ENCODE peak calls at places on chromosome 1, in seven cellular contexts. One of them, this sample, is unnamed. For H3K4me1, the result is how much of the 10 kb centered on the place peaks cover.

GRCh38 chr1:80607064-80607463 is 1193.7 kb upstream of the ADGRL2 start:
- ATAC-seq in HCT116: no peak
- ATAC-seq in upper lobe of left lung: no peak
- ATAC-seq in HepG2: no peak
- ATAC-seq in GM12878: peak
- ATAC-seq in GM23338: no peak
- ATAC-seq in Panc1: no peak
- ATAC-seq in this sample: no peak

GRCh38 chr1:200903793-200904192 is 9.1 kb downstream of the INAVA start:
- ATAC-seq in GM23338: no peak
- ATAC-seq in HCT116: no peak
- ATAC-seq in GM12878: no peak
- ATAC-seq in upper lobe of left lung: no peak
- ATAC-seq in Panc1: no peak
- ATAC-seq in HepG2: no peak
- ATAC-seq in this sample: no peak

GRCh38 chr1:29789221-29789909 is 553.0 kb downstream of the PTPRU start:
- ATAC-seq in upper lobe of left lung: no peak
- ATAC-seq in GM23338: no peak
- ATAC-seq in HepG2: no peak
- ATAC-seq in HCT116: no peak
- ATAC-seq in GM12878: no peak
- ATAC-seq in Panc1: no peak
- ATAC-seq in this sample: no peak

GRCh38 chr1:116325922-116326321 is 47.1 kb upstream of the ATP1A1 start:
- ATAC-seq in GM12878: peak
- ATAC-seq in upper lobe of left lung: no peak
- ATAC-seq in GM23338: no peak
- ATAC-seq in Panc1: no peak
- ATAC-seq in HCT116: no peak
- ATAC-seq in HepG2: no peak
- ATAC-seq in this sample: no peak

GRCh38 chr1:16155537-16156410 is at the start of gene EPHA2:
- ATAC-seq in Panc1: peak
- ATAC-seq in GM12878: no peak
- ATAC-seq in GM23338: peak
- ATAC-seq in upper lobe of left lung: peak
- ATAC-seq in HCT116: peak
- ATAC-seq in HepG2: peak
- ATAC-seq in this sample: peak

GRCh38 chr1:201406831-201407406 is 7.8 kb upstream of the LAD1 start:
- ATAC-seq in HepG2: peak
- ATAC-seq in upper lobe of left lung: no peak
- ATAC-seq in HCT116: no peak
- ATAC-seq in GM23338: no peak
- ATAC-seq in GM12878: peak
- ATAC-seq in Panc1: no peak
- ATAC-seq in this sample: no peak

GRCh38 chr1:170296211-170296610 is 150.5 kb downstream of the NTMT2 start:
- ATAC-seq in Panc1: no peak
- ATAC-seq in GM23338: no peak
- ATAC-seq in upper lobe of left lung: no peak
- ATAC-seq in HepG2: no peak
- ATAC-seq in GM12878: no peak
- ATAC-seq in HCT116: no peak
- ATAC-seq in this sample: no peak

GRCh38 chr1:61506231-61506630 is 218.7 kb downstream of the TM2D1 start:
- ATAC-seq in GM12878: no peak
- ATAC-seq in GM23338: no peak
- ATAC-seq in HCT116: no peak
- ATAC-seq in HepG2: no peak
- ATAC-seq in upper lobe of left lung: no peak
- ATAC-seq in Panc1: no peak
- ATAC-seq in this sample: no peak

GRCh38 chr1:96843601-96844000 is 122.0 kb downstream of the PTBP2 start:
- ATAC-seq in HepG2: no peak
- ATAC-seq in HCT116: no peak
- ATAC-seq in upper lobe of left lung: no peak
- ATAC-seq in Panc1: no peak
- ATAC-seq in GM12878: no peak
- ATAC-seq in GM23338: no peak
- ATAC-seq in this sample: no peak

GRCh38 chr1:31005617-31006166 is 59.8 kb downstream of the PUM1 start:
- ATAC-seq in GM23338: no peak
- ATAC-seq in HCT116: no peak
- ATAC-seq in HepG2: no peak
- ATAC-seq in GM12878: no peak
- ATAC-seq in upper lobe of left lung: no peak
- ATAC-seq in Panc1: no peak
- ATAC-seq in this sample: no peak

GRCh38 chr1:115679141-115679611 is 37.4 kb downstream of the VANGL1 start:
- ATAC-seq in GM23338: no peak
- ATAC-seq in GM12878: peak
- ATAC-seq in HepG2: no peak
- ATAC-seq in HCT116: peak
- ATAC-seq in Panc1: no peak
- ATAC-seq in upper lobe of left lung: peak
- ATAC-seq in this sample: peak

GRCh38 chr1:9244501-9245229 is 10.1 kb downstream of the H6PD start:
- ATAC-seq in HCT116: no peak
- ATAC-seq in Panc1: no peak
- ATAC-seq in GM23338: no peak
- ATAC-seq in GM12878: no peak
- ATAC-seq in HepG2: no peak
- ATAC-seq in upper lobe of left lung: peak
- ATAC-seq in this sample: no peak

GRCh38 chr1:12184008-12184681 is 17.4 kb downstream of the TNFRSF1B start:
- ATAC-seq in HCT116: no peak
- ATAC-seq in GM12878: peak
- ATAC-seq in upper lobe of left lung: peak
- ATAC-seq in GM23338: peak
- ATAC-seq in HepG2: peak
- ATAC-seq in Panc1: peak
- ATAC-seq in this sample: peak

GRCh38 chr1:8468751-8469150 is 150.8 kb downstream of the SLC45A1 start:
- ATAC-seq in HepG2: no peak
- ATAC-seq in Panc1: no peak
- ATAC-seq in HCT116: no peak
- ATAC-seq in GM12878: no peak
- ATAC-seq in upper lobe of left lung: no peak
- ATAC-seq in GM23338: no peak
- ATAC-seq in this sample: no peak

GRCh38 chr1:192580351-192580962 is 4.9 kb downstream of the RGS1 start:
- ATAC-seq in HepG2: peak
- ATAC-seq in GM23338: peak
- ATAC-seq in upper lobe of left lung: peak
- ATAC-seq in Panc1: peak
- ATAC-seq in HCT116: peak
- ATAC-seq in GM12878: peak
- ATAC-seq in this sample: peak

GRCh38 chr1:75672528-75673393 is 51.7 kb upstream of the ACADM start:
- ATAC-seq in HepG2: peak
- ATAC-seq in GM23338: peak
- ATAC-seq in GM12878: no peak
- ATAC-seq in HCT116: peak
- ATAC-seq in upper lobe of left lung: peak
- ATAC-seq in Panc1: no peak
- ATAC-seq in this sample: no peak

GRCh38 chr1:31401241-31401640 is 11.8 kb upstream of the SERINC2 start:
- ATAC-seq in HCT116: no peak
- ATAC-seq in Panc1: no peak
- ATAC-seq in GM23338: no peak
- ATAC-seq in GM12878: peak
- ATAC-seq in upper lobe of left lung: no peak
- ATAC-seq in HepG2: no peak
- ATAC-seq in this sample: no peak

GRCh38 chr1:26972390-26972789 is 12.1 kb upstream of the KDF1 start:
- ATAC-seq in HCT116: no peak
- ATAC-seq in GM12878: no peak
- ATAC-seq in HepG2: peak
- ATAC-seq in upper lobe of left lung: no peak
- ATAC-seq in Panc1: peak
- ATAC-seq in GM23338: peak
- ATAC-seq in this sample: no peak

GRCh38 chr1:10957151-10957550 is 55.3 kb upstream of the TARDBP start:
- ATAC-seq in GM12878: no peak
- ATAC-seq in HCT116: no peak
- ATAC-seq in HepG2: no peak
- ATAC-seq in Panc1: no peak
- ATAC-seq in GM23338: no peak
- ATAC-seq in upper lobe of left lung: no peak
- ATAC-seq in this sample: no peak

GRCh38 chr1:235417101-235417697 is 50.0 kb downstream of the TBCE start:
- ATAC-seq in upper lobe of left lung: peak
- ATAC-seq in HepG2: peak
- ATAC-seq in Panc1: peak
- ATAC-seq in HCT116: peak
- ATAC-seq in GM12878: peak
- ATAC-seq in GM23338: peak
- ATAC-seq in this sample: peak

GRCh38 chr1:84012018-84012417 is 13.1 kb upstream of the TTLL7 start:
- ATAC-seq in HepG2: no peak
- ATAC-seq in HCT116: no peak
- ATAC-seq in Panc1: no peak
- ATAC-seq in upper lobe of left lung: no peak
- ATAC-seq in GM12878: no peak
- ATAC-seq in GM23338: no peak
- ATAC-seq in this sample: no peak

GRCh38 chr1:13535227-13535626 is 21.4 kb upstream of the LRRC38 start:
- ATAC-seq in HCT116: no peak
- ATAC-seq in GM23338: no peak
- ATAC-seq in upper lobe of left lung: no peak
- ATAC-seq in HepG2: no peak
- ATAC-seq in GM12878: no peak
- ATAC-seq in Panc1: no peak
- ATAC-seq in this sample: no peak

GRCh38 chr1:76764638-76765572 is 102.4 kb upstream of the ST6GALNAC5 start:
- ATAC-seq in GM12878: no peak
- ATAC-seq in HepG2: no peak
- ATAC-seq in GM23338: no peak
- ATAC-seq in Panc1: no peak
- ATAC-seq in upper lobe of left lung: peak
- ATAC-seq in HCT116: no peak
- ATAC-seq in this sample: no peak

DNA sequence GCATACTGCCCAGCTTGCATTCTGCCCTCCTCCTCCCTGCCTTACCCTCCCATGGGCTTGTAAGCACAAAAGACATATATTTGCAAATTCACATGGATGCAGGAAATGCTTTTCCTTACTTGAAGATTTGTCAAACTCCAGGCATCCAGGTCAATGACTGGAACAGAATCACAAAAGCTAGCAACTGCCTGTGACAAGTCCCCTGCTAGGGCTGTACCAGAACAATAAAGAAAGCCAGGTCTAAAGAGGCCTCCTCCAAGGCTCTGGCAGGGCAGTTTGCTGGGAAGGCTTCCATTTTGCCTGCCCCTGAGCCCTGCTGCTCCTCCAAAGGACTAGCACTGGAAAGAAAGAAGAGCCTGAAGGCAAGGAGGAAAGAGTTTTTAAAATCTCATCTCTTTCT is 23.1 kb downstream of the PLEKHA6 start:
- ATAC-seq in HepG2: no peak
- ATAC-seq in GM12878: no peak
- ATAC-seq in upper lobe of left lung: no peak
- ATAC-seq in HCT116: no peak
- ATAC-seq in GM23338: peak
- ATAC-seq in Panc1: no peak
- ATAC-seq in this sample: no peak
- H3K4me1 ChIP-seq in HepG2: under half
- H3K4me1 ChIP-seq in GM12878: under half
- H3K4me1 ChIP-seq in upper lobe of left lung: under half
- H3K4me1 ChIP-seq in HCT116: under half
- H3K4me1 ChIP-seq in GM23338: half or more
- H3K4me1 ChIP-seq in Panc1: under half
- H3K4me1 ChIP-seq in this sample: under half

DNA sequence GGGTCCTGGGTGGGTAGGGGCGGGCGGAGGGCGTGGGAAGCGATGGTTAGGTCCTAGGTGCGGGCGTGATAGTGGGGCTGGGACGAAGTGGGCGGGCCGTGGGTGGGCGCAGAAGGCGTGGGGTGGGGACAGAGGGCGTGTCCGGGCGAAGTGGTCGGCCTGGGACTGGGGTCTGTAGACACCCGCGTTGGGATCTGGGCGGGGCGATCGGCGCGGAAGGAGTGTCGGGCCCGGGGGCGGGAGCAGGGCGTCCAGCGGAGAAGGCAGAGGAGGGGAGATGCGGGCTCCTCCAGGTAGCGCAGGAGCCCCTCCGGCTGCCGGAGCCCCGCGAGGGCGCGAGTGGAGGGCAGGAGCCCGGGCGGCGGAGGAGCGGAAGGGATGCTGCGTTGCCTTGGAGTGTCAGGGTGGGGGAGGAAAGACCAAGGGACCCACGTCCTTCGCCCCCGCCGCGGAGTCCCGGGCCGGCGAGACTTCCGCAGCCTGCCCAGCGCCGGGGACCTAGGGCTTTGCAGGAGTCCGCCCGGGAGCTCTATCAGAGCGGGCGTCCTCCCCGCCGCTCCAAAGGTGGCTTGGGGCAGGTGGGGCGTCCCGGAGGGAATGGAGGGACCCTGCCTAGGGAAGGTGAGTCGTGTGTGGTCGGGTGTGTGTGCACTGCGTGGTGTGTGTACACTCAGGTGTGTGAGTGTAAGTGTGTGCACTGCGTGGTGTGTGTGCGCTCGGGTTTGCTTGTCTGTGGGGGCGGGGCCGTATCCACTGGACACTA is 27.0 kb upstream of the PRSS38 start:
- ATAC-seq in HCT116: peak
- ATAC-seq in upper lobe of left lung: peak
- ATAC-seq in GM23338: peak
- ATAC-seq in GM12878: peak
- ATAC-seq in HepG2: peak
- ATAC-seq in Panc1: peak
- ATAC-seq in this sample: peak
- TF ChIP-seq POLR2AphosphoS5 in HCT116: peak
- TF ChIP-seq POLR2AphosphoS5 in upper lobe of left lung: no peak
- TF ChIP-seq POLR2AphosphoS5 in GM23338: peak
- TF ChIP-seq POLR2AphosphoS5 in GM12878: no peak
- TF ChIP-seq POLR2AphosphoS5 in HepG2: no peak
- TF ChIP-seq POLR2AphosphoS5 in Panc1: no peak
- TF ChIP-seq POLR2AphosphoS5 in this sample: no peak

GRCh38 chr1:157134442-157134841 is 3.8 kb downstream of the ETV3 start:
- ATAC-seq in Panc1: no peak
- ATAC-seq in GM12878: no peak
- ATAC-seq in HepG2: no peak
- ATAC-seq in GM23338: no peak
- ATAC-seq in HCT116: no peak
- ATAC-seq in upper lobe of left lung: no peak
- ATAC-seq in this sample: no peak
- H3K4me1 ChIP-seq in Panc1: under half
- H3K4me1 ChIP-seq in GM12878: under half
- H3K4me1 ChIP-seq in HepG2: under half
- H3K4me1 ChIP-seq in GM23338: under half
- H3K4me1 ChIP-seq in HCT116: under half
- H3K4me1 ChIP-seq in upper lobe of left lung: under half
- H3K4me1 ChIP-seq in this sample: under half

GRCh38 chr1:19648689-19649088 is 4.6 kb downstream of the NBL1 start:
- ATAC-seq in GM12878: no peak
- ATAC-seq in Panc1: no peak
- ATAC-seq in GM23338: peak
- ATAC-seq in upper lobe of left lung: no peak
- ATAC-seq in HepG2: peak
- ATAC-seq in HCT116: peak
- ATAC-seq in this sample: no peak
- TF ChIP-seq POLR2AphosphoS5 in GM12878: no peak
- TF ChIP-seq POLR2AphosphoS5 in Panc1: no peak
- TF ChIP-seq POLR2AphosphoS5 in GM23338: no peak
- TF ChIP-seq POLR2AphosphoS5 in upper lobe of left lung: no peak
- TF ChIP-seq POLR2AphosphoS5 in HepG2: no peak
- TF ChIP-seq POLR2AphosphoS5 in HCT116: no peak
- TF ChIP-seq POLR2AphosphoS5 in this sample: no peak

GRCh38 chr1:110344152-110344551 is 5.0 kb downstream of the RBM15 start:
- ATAC-seq in upper lobe of left lung: no peak
- ATAC-seq in HepG2: no peak
- ATAC-seq in GM23338: no peak
- ATAC-seq in HCT116: no peak
- ATAC-seq in Panc1: no peak
- ATAC-seq in GM12878: no peak
- ATAC-seq in this sample: no peak
- H3K4me1 ChIP-seq in upper lobe of left lung: half or more
- H3K4me1 ChIP-seq in HepG2: half or more
- H3K4me1 ChIP-seq in GM23338: half or more
- H3K4me1 ChIP-seq in HCT116: under half
- H3K4me1 ChIP-seq in Panc1: under half
- H3K4me1 ChIP-seq in GM12878: under half
- H3K4me1 ChIP-seq in this sample: half or more

This sample was measured in gastroesophageal sphincter.